ENCODE peak calls at places on chromosomes 3 and 15, in nine cellular contexts. One of them, this sample, is unnamed.

GRCh38 chr3:35322070-35322469 is 317.3 kb upstream of the ARPP21 start:
- DNase-seq in pancreas: no peak
- DNase-seq in CD8-positive, alpha-beta memory T cell: no peak
- DNase-seq in stimulated activated CD4-positive, alpha-beta T cell treated with anti-CD3 and anti-CD28 coated beads, Interleukin-12 subunit alpha, Interleukin-12 subunit beta, amount 100 ng/mL, for 4 hours: no peak
- DNase-seq in HCEC 1CT: no peak
- DNase-seq in GM20000: no peak
- DNase-seq in nucleus accumbens: no peak
- DNase-seq in NCI-H460: no peak
- DNase-seq in Daoy: no peak
- DNase-seq in this sample: no peak

GRCh38 chr3:43996379-43997301 is 245.0 kb upstream of the TOPAZ1 start:
- DNase-seq in HCEC 1CT: peak
- DNase-seq in Daoy: peak
- DNase-seq in GM20000: peak
- DNase-seq in pancreas: peak
- DNase-seq in CD8-positive, alpha-beta memory T cell: no peak
- DNase-seq in NCI-H460: no peak
- DNase-seq in nucleus accumbens: no peak
- DNase-seq in stimulated activated CD4-positive, alpha-beta T cell treated with anti-CD3 and anti-CD28 coated beads, Interleukin-12 subunit alpha, Interleukin-12 subunit beta, amount 100 ng/mL, for 4 hours: no peak
- DNase-seq in this sample: no peak

GRCh38 chr15:58513681-58514336 is 82.0 kb downstream of the LIPC start:
- DNase-seq in NCI-H460: no peak
- DNase-seq in GM20000: no peak
- DNase-seq in stimulated activated CD4-positive, alpha-beta T cell treated with anti-CD3 and anti-CD28 coated beads, Interleukin-12 subunit alpha, Interleukin-12 subunit beta, amount 100 ng/mL, for 4 hours: no peak
- DNase-seq in HCEC 1CT: no peak
- DNase-seq in pancreas: no peak
- DNase-seq in Daoy: peak
- DNase-seq in nucleus accumbens: no peak
- DNase-seq in CD8-positive, alpha-beta memory T cell: no peak
- DNase-seq in this sample: no peak

GRCh38 chr15:50883903-50884302 is 24.6 kb upstream of the AP4E1 start:
- DNase-seq in GM20000: no peak
- DNase-seq in stimulated activated CD4-positive, alpha-beta T cell treated with anti-CD3 and anti-CD28 coated beads, Interleukin-12 subunit alpha, Interleukin-12 subunit beta, amount 100 ng/mL, for 4 hours: no peak
- DNase-seq in CD8-positive, alpha-beta memory T cell: no peak
- DNase-seq in pancreas: no peak
- DNase-seq in HCEC 1CT: peak
- DNase-seq in Daoy: peak
- DNase-seq in NCI-H460: no peak
- DNase-seq in nucleus accumbens: no peak
- DNase-seq in this sample: no peak

GRCh38 chr15:68789921-68790575 is 30.6 kb downstream of the ANP32A start:
- DNase-seq in GM20000: no peak
- DNase-seq in NCI-H460: no peak
- DNase-seq in nucleus accumbens: peak
- DNase-seq in HCEC 1CT: no peak
- DNase-seq in Daoy: no peak
- DNase-seq in pancreas: no peak
- DNase-seq in CD8-positive, alpha-beta memory T cell: no peak
- DNase-seq in stimulated activated CD4-positive, alpha-beta T cell treated with anti-CD3 and anti-CD28 coated beads, Interleukin-12 subunit alpha, Interleukin-12 subunit beta, amount 100 ng/mL, for 4 hours: no peak
- DNase-seq in this sample: no peak

GRCh38 chr15:80159811-80160569 is 7.2 kb downstream of the FAH start:
- DNase-seq in GM20000: peak
- DNase-seq in HCEC 1CT: no peak
- DNase-seq in CD8-positive, alpha-beta memory T cell: no peak
- DNase-seq in nucleus accumbens: no peak
- DNase-seq in NCI-H460: no peak
- DNase-seq in stimulated activated CD4-positive, alpha-beta T cell treated with anti-CD3 and anti-CD28 coated beads, Interleukin-12 subunit alpha, Interleukin-12 subunit beta, amount 100 ng/mL, for 4 hours: no peak
- DNase-seq in pancreas: no peak
- DNase-seq in Daoy: peak
- DNase-seq in this sample: no peak

GRCh38 chr3:126130081-126130855 is 46.3 kb upstream of the SLC41A3 start:
- DNase-seq in NCI-H460: no peak
- DNase-seq in CD8-positive, alpha-beta memory T cell: no peak
- DNase-seq in nucleus accumbens: no peak
- DNase-seq in HCEC 1CT: no peak
- DNase-seq in stimulated activated CD4-positive, alpha-beta T cell treated with anti-CD3 and anti-CD28 coated beads, Interleukin-12 subunit alpha, Interleukin-12 subunit beta, amount 100 ng/mL, for 4 hours: no peak
- DNase-seq in pancreas: peak
- DNase-seq in GM20000: no peak
- DNase-seq in Daoy: no peak
- DNase-seq in this sample: no peak

GRCh38 chr3:137012097-137012501 is 54.3 kb downstream of the IL20RB start:
- DNase-seq in HCEC 1CT: peak
- DNase-seq in pancreas: no peak
- DNase-seq in CD8-positive, alpha-beta memory T cell: no peak
- DNase-seq in Daoy: peak
- DNase-seq in NCI-H460: no peak
- DNase-seq in nucleus accumbens: no peak
- DNase-seq in stimulated activated CD4-positive, alpha-beta T cell treated with anti-CD3 and anti-CD28 coated beads, Interleukin-12 subunit alpha, Interleukin-12 subunit beta, amount 100 ng/mL, for 4 hours: no peak
- DNase-seq in GM20000: no peak
- DNase-seq in this sample: no peak

GRCh38 chr3:64530434-64531049 is 157.3 kb downstream of the ADAMTS9 start:
- DNase-seq in stimulated activated CD4-positive, alpha-beta T cell treated with anti-CD3 and anti-CD28 coated beads, Interleukin-12 subunit alpha, Interleukin-12 subunit beta, amount 100 ng/mL, for 4 hours: no peak
- DNase-seq in pancreas: peak
- DNase-seq in GM20000: peak
- DNase-seq in HCEC 1CT: peak
- DNase-seq in NCI-H460: peak
- DNase-seq in CD8-positive, alpha-beta memory T cell: no peak
- DNase-seq in Daoy: peak
- DNase-seq in nucleus accumbens: peak
- DNase-seq in this sample: peak

GRCh38 chr15:31364301-31365031 is 37.8 kb downstream of the KLF13 start:
- DNase-seq in NCI-H460: no peak
- DNase-seq in HCEC 1CT: no peak
- DNase-seq in stimulated activated CD4-positive, alpha-beta T cell treated with anti-CD3 and anti-CD28 coated beads, Interleukin-12 subunit alpha, Interleukin-12 subunit beta, amount 100 ng/mL, for 4 hours: no peak
- DNase-seq in CD8-positive, alpha-beta memory T cell: no peak
- DNase-seq in GM20000: no peak
- DNase-seq in Daoy: no peak
- DNase-seq in pancreas: no peak
- DNase-seq in nucleus accumbens: no peak
- DNase-seq in this sample: no peak

GRCh38 chr3:190378240-190378891 is 9.6 kb upstream of the CLDN16 start:
- DNase-seq in Daoy: peak
- DNase-seq in NCI-H460: no peak
- DNase-seq in nucleus accumbens: no peak
- DNase-seq in stimulated activated CD4-positive, alpha-beta T cell treated with anti-CD3 and anti-CD28 coated beads, Interleukin-12 subunit alpha, Interleukin-12 subunit beta, amount 100 ng/mL, for 4 hours: no peak
- DNase-seq in HCEC 1CT: peak
- DNase-seq in CD8-positive, alpha-beta memory T cell: no peak
- DNase-seq in GM20000: no peak
- DNase-seq in pancreas: peak
- DNase-seq in this sample: no peak

GRCh38 chr3:166488977-166489672 is 651.9 kb upstream of the BCHE start:
- DNase-seq in Daoy: no peak
- DNase-seq in pancreas: no peak
- DNase-seq in GM20000: no peak
- DNase-seq in HCEC 1CT: no peak
- DNase-seq in nucleus accumbens: no peak
- DNase-seq in NCI-H460: no peak
- DNase-seq in stimulated activated CD4-positive, alpha-beta T cell treated with anti-CD3 and anti-CD28 coated beads, Interleukin-12 subunit alpha, Interleukin-12 subunit beta, amount 100 ng/mL, for 4 hours: no peak
- DNase-seq in CD8-positive, alpha-beta memory T cell: no peak
- DNase-seq in this sample: no peak

GRCh38 chr3:50587806-50588758 is 18.8 kb downstream of the HEMK1 start:
- DNase-seq in CD8-positive, alpha-beta memory T cell: peak
- DNase-seq in pancreas: no peak
- DNase-seq in GM20000: peak
- DNase-seq in nucleus accumbens: no peak
- DNase-seq in stimulated activated CD4-positive, alpha-beta T cell treated with anti-CD3 and anti-CD28 coated beads, Interleukin-12 subunit alpha, Interleukin-12 subunit beta, amount 100 ng/mL, for 4 hours: peak
- DNase-seq in HCEC 1CT: no peak
- DNase-seq in Daoy: no peak
- DNase-seq in NCI-H460: no peak
- DNase-seq in this sample: no peak

GRCh38 chr3:195715583-195716266 is 5.1 kb upstream of the MUC20 start:
- DNase-seq in HCEC 1CT: peak
- DNase-seq in CD8-positive, alpha-beta memory T cell: no peak
- DNase-seq in nucleus accumbens: no peak
- DNase-seq in NCI-H460: no peak
- DNase-seq in GM20000: no peak
- DNase-seq in Daoy: peak
- DNase-seq in pancreas: no peak
- DNase-seq in stimulated activated CD4-positive, alpha-beta T cell treated with anti-CD3 and anti-CD28 coated beads, Interleukin-12 subunit alpha, Interleukin-12 subunit beta, amount 100 ng/mL, for 4 hours: peak
- DNase-seq in this sample: no peak

GRCh38 chr3:185233328-185233727 is 20.5 kb downstream of the EHHADH start:
- DNase-seq in pancreas: no peak
- DNase-seq in HCEC 1CT: no peak
- DNase-seq in nucleus accumbens: no peak
- DNase-seq in GM20000: no peak
- DNase-seq in NCI-H460: no peak
- DNase-seq in stimulated activated CD4-positive, alpha-beta T cell treated with anti-CD3 and anti-CD28 coated beads, Interleukin-12 subunit alpha, Interleukin-12 subunit beta, amount 100 ng/mL, for 4 hours: no peak
- DNase-seq in Daoy: no peak
- DNase-seq in CD8-positive, alpha-beta memory T cell: no peak
- DNase-seq in this sample: no peak

GRCh38 chr3:57078366-57079220 is 18.1 kb downstream of the SPATA12 start:
- DNase-seq in Daoy: peak
- DNase-seq in HCEC 1CT: no peak
- DNase-seq in stimulated activated CD4-positive, alpha-beta T cell treated with anti-CD3 and anti-CD28 coated beads, Interleukin-12 subunit alpha, Interleukin-12 subunit beta, amount 100 ng/mL, for 4 hours: peak
- DNase-seq in pancreas: peak
- DNase-seq in nucleus accumbens: no peak
- DNase-seq in GM20000: peak
- DNase-seq in NCI-H460: no peak
- DNase-seq in CD8-positive, alpha-beta memory T cell: peak
- DNase-seq in this sample: peak

GRCh38 chr3:32157600-32158264 is 51.3 kb downstream of the GPD1L start:
- DNase-seq in NCI-H460: no peak
- DNase-seq in HCEC 1CT: no peak
- DNase-seq in pancreas: no peak
- DNase-seq in GM20000: no peak
- DNase-seq in stimulated activated CD4-positive, alpha-beta T cell treated with anti-CD3 and anti-CD28 coated beads, Interleukin-12 subunit alpha, Interleukin-12 subunit beta, amount 100 ng/mL, for 4 hours: no peak
- DNase-seq in nucleus accumbens: no peak
- DNase-seq in CD8-positive, alpha-beta memory T cell: no peak
- DNase-seq in Daoy: no peak
- DNase-seq in this sample: no peak

GRCh38 chr15:91737419-91737818 is 116.1 kb upstream of the SLCO3A1 start:
- DNase-seq in CD8-positive, alpha-beta memory T cell: no peak
- DNase-seq in HCEC 1CT: no peak
- DNase-seq in pancreas: no peak
- DNase-seq in Daoy: no peak
- DNase-seq in GM20000: no peak
- DNase-seq in nucleus accumbens: no peak
- DNase-seq in stimulated activated CD4-positive, alpha-beta T cell treated with anti-CD3 and anti-CD28 coated beads, Interleukin-12 subunit alpha, Interleukin-12 subunit beta, amount 100 ng/mL, for 4 hours: no peak
- DNase-seq in NCI-H460: no peak
- DNase-seq in this sample: no peak

GRCh38 chr3:159859424-159859823 is 129.2 kb upstream of the IL12A start:
- DNase-seq in HCEC 1CT: no peak
- DNase-seq in stimulated activated CD4-positive, alpha-beta T cell treated with anti-CD3 and anti-CD28 coated beads, Interleukin-12 subunit alpha, Interleukin-12 subunit beta, amount 100 ng/mL, for 4 hours: no peak
- DNase-seq in nucleus accumbens: no peak
- DNase-seq in NCI-H460: no peak
- DNase-seq in GM20000: no peak
- DNase-seq in Daoy: no peak
- DNase-seq in CD8-positive, alpha-beta memory T cell: no peak
- DNase-seq in pancreas: no peak
- DNase-seq in this sample: no peak

GRCh38 chr3:68878322-68878721 is 54.0 kb downstream of the TAFA4 start:
- DNase-seq in NCI-H460: peak
- DNase-seq in Daoy: no peak
- DNase-seq in nucleus accumbens: no peak
- DNase-seq in CD8-positive, alpha-beta memory T cell: no peak
- DNase-seq in pancreas: no peak
- DNase-seq in stimulated activated CD4-positive, alpha-beta T cell treated with anti-CD3 and anti-CD28 coated beads, Interleukin-12 subunit alpha, Interleukin-12 subunit beta, amount 100 ng/mL, for 4 hours: no peak
- DNase-seq in GM20000: no peak
- DNase-seq in HCEC 1CT: peak
- DNase-seq in this sample: peak

GRCh38 chr15:82571722-82572222 is 31.5 kb upstream of the RPS17 start:
- DNase-seq in HCEC 1CT: peak
- DNase-seq in stimulated activated CD4-positive, alpha-beta T cell treated with anti-CD3 and anti-CD28 coated beads, Interleukin-12 subunit alpha, Interleukin-12 subunit beta, amount 100 ng/mL, for 4 hours: no peak
- DNase-seq in NCI-H460: no peak
- DNase-seq in nucleus accumbens: peak
- DNase-seq in pancreas: peak
- DNase-seq in GM20000: no peak
- DNase-seq in Daoy: peak
- DNase-seq in CD8-positive, alpha-beta memory T cell: no peak
- DNase-seq in this sample: peak

GRCh38 chr3:105277656-105278055 is 89.1 kb upstream of the ALCAM start:
- DNase-seq in Daoy: no peak
- DNase-seq in HCEC 1CT: peak
- DNase-seq in CD8-positive, alpha-beta memory T cell: no peak
- DNase-seq in pancreas: no peak
- DNase-seq in GM20000: no peak
- DNase-seq in nucleus accumbens: no peak
- DNase-seq in NCI-H460: no peak
- DNase-seq in stimulated activated CD4-positive, alpha-beta T cell treated with anti-CD3 and anti-CD28 coated beads, Interleukin-12 subunit alpha, Interleukin-12 subunit beta, amount 100 ng/mL, for 4 hours: no peak
- DNase-seq in this sample: no peak

GRCh38 chr15:56225520-56225919 is 18.2 kb downstream of the RFX7 start:
- DNase-seq in CD8-positive, alpha-beta memory T cell: no peak
- DNase-seq in Daoy: no peak
- DNase-seq in pancreas: no peak
- DNase-seq in nucleus accumbens: no peak
- DNase-seq in NCI-H460: no peak
- DNase-seq in GM20000: no peak
- DNase-seq in HCEC 1CT: no peak
- DNase-seq in stimulated activated CD4-positive, alpha-beta T cell treated with anti-CD3 and anti-CD28 coated beads, Interleukin-12 subunit alpha, Interleukin-12 subunit beta, amount 100 ng/mL, for 4 hours: no peak
- DNase-seq in this sample: no peak

GRCh38 chr3:115783938-115784738 is 160.8 kb downstream of the GAP43 start:
- DNase-seq in nucleus accumbens: peak
- DNase-seq in pancreas: peak
- DNase-seq in HCEC 1CT: peak
- DNase-seq in NCI-H460: peak
- DNase-seq in Daoy: peak
- DNase-seq in GM20000: peak
- DNase-seq in CD8-positive, alpha-beta memory T cell: peak
- DNase-seq in stimulated activated CD4-positive, alpha-beta T cell treated with anti-CD3 and anti-CD28 coated beads, Interleukin-12 subunit alpha, Interleukin-12 subunit beta, amount 100 ng/mL, for 4 hours: peak
- DNase-seq in this sample: peak

GRCh38 chr15:45829336-45830153 is 194.7 kb downstream of the SQOR start:
- DNase-seq in CD8-positive, alpha-beta memory T cell: no peak
- DNase-seq in NCI-H460: no peak
- DNase-seq in nucleus accumbens: no peak
- DNase-seq in HCEC 1CT: no peak
- DNase-seq in Daoy: no peak
- DNase-seq in pancreas: peak
- DNase-seq in GM20000: no peak
- DNase-seq in stimulated activated CD4-positive, alpha-beta T cell treated with anti-CD3 and anti-CD28 coated beads, Interleukin-12 subunit alpha, Interleukin-12 subunit beta, amount 100 ng/mL, for 4 hours: no peak
- DNase-seq in this sample: no peak